ENCODE peak calls at places on chromosome 5, in nine cellular contexts. One of them, this sample, is unnamed.

GRCh38 chr5:87899109-87900100 is 369.2 kb downstream of the TMEM161B start:
- DNase-seq in ascending aorta: no peak
- DNase-seq in heart left ventricle: peak; percentile 67
- DNase-seq in tibial artery: no peak
- DNase-seq in PC-3: peak; percentile 70
- DNase-seq in heart right ventricle: peak; percentile 16
- DNase-seq in pancreas: no peak
- DNase-seq in IMR-90: no peak
- DNase-seq in psoas muscle: peak; percentile 73
- DNase-seq in this sample: no peak

GRCh38 chr5:88881566-88881965 is 1.4 kb downstream of the MEF2C start:
- DNase-seq in pancreas: no peak
- DNase-seq in tibial artery: no peak
- DNase-seq in psoas muscle: no peak
- DNase-seq in heart left ventricle: no peak
- DNase-seq in heart right ventricle: no peak
- DNase-seq in ascending aorta: no peak
- DNase-seq in PC-3: peak; percentile 35
- DNase-seq in IMR-90: peak; percentile 9
- DNase-seq in this sample: no peak

GRCh38 chr5:120454094-120454798 is 9.9 kb upstream of the PRR16 start:
- DNase-seq in PC-3: no peak
- DNase-seq in pancreas: no peak
- DNase-seq in ascending aorta: no peak
- DNase-seq in heart left ventricle: no peak
- DNase-seq in IMR-90: peak; percentile 83
- DNase-seq in psoas muscle: no peak
- DNase-seq in tibial artery: no peak
- DNase-seq in heart right ventricle: no peak
- DNase-seq in this sample: peak; percentile 71

GRCh38 chr5:136619556-136619955 is 254.2 kb upstream of the TRPC7 start:
- DNase-seq in IMR-90: no peak
- DNase-seq in heart right ventricle: no peak
- DNase-seq in PC-3: no peak
- DNase-seq in ascending aorta: no peak
- DNase-seq in pancreas: no peak
- DNase-seq in tibial artery: no peak
- DNase-seq in psoas muscle: no peak
- DNase-seq in heart left ventricle: no peak
- DNase-seq in this sample: no peak

GRCh38 chr5:57805170-57805569 is 322.6 kb upstream of the ACTBL2 start:
- DNase-seq in PC-3: no peak
- DNase-seq in heart right ventricle: no peak
- DNase-seq in ascending aorta: no peak
- DNase-seq in psoas muscle: no peak
- DNase-seq in pancreas: no peak
- DNase-seq in tibial artery: no peak
- DNase-seq in heart left ventricle: no peak
- DNase-seq in IMR-90: no peak
- DNase-seq in this sample: no peak

GRCh38 chr5:17020586-17021362 is 84.7 kb upstream of the MYO10 start:
- DNase-seq in IMR-90: peak; percentile 51
- DNase-seq in pancreas: no peak
- DNase-seq in ascending aorta: no peak
- DNase-seq in heart left ventricle: no peak
- DNase-seq in psoas muscle: no peak
- DNase-seq in PC-3: no peak
- DNase-seq in tibial artery: no peak
- DNase-seq in heart right ventricle: no peak
- DNase-seq in this sample: no peak

GRCh38 chr5:179060116-179061008 is at the start of gene ZNF354C:
- DNase-seq in PC-3: no peak
- DNase-seq in psoas muscle: peak; percentile 94
- DNase-seq in IMR-90: peak; percentile 87
- DNase-seq in heart right ventricle: peak; percentile 93
- DNase-seq in pancreas: peak; percentile 95
- DNase-seq in ascending aorta: peak; percentile 93
- DNase-seq in heart left ventricle: peak; percentile 94
- DNase-seq in tibial artery: peak; percentile 92
- DNase-seq in this sample: peak; percentile 89

GRCh38 chr5:17411436-17411835 is 86.6 kb upstream of the TAF11L2 start:
- DNase-seq in heart right ventricle: no peak
- DNase-seq in ascending aorta: no peak
- DNase-seq in PC-3: no peak
- DNase-seq in psoas muscle: no peak
- DNase-seq in heart left ventricle: no peak
- DNase-seq in IMR-90: peak; percentile 69
- DNase-seq in tibial artery: no peak
- DNase-seq in pancreas: no peak
- DNase-seq in this sample: no peak

GRCh38 chr5:74865293-74865798 is 841 bp downstream of the FAM169A start:
- DNase-seq in psoas muscle: no peak
- DNase-seq in IMR-90: no peak
- DNase-seq in heart left ventricle: no peak
- DNase-seq in tibial artery: no peak
- DNase-seq in ascending aorta: no peak
- DNase-seq in heart right ventricle: no peak
- DNase-seq in PC-3: peak; percentile 3
- DNase-seq in pancreas: no peak
- DNase-seq in this sample: no peak
- H3K27ac ChIP-seq in psoas muscle: no peak overlapping the region
- H3K27ac ChIP-seq in IMR-90: no peak overlapping the region
- H3K27ac ChIP-seq in heart left ventricle: no peak overlapping the region
- H3K27ac ChIP-seq in tibial artery: no peak overlapping the region
- H3K27ac ChIP-seq in ascending aorta: no peak overlapping the region
- H3K27ac ChIP-seq in heart right ventricle: no peak overlapping the region
- H3K27ac ChIP-seq in PC-3: no peak overlapping the region
- H3K27ac ChIP-seq in pancreas: no peak overlapping the region
- H3K27ac ChIP-seq in this sample: no peak overlapping the region

GRCh38 chr5:177490992-177491391 is 6.4 kb downstream of the PDLIM7 start:
- DNase-seq in pancreas: peak; percentile 69
- DNase-seq in heart left ventricle: no peak
- DNase-seq in IMR-90: no peak
- DNase-seq in ascending aorta: no peak
- DNase-seq in heart right ventricle: no peak
- DNase-seq in psoas muscle: no peak
- DNase-seq in PC-3: no peak
- DNase-seq in tibial artery: no peak
- DNase-seq in this sample: no peak
- H3K36me3 ChIP-seq in pancreas: no peaks in the 10 kb centered on the region
- H3K36me3 ChIP-seq in heart left ventricle: peaks cover 72% of the 10 kb centered on the region
- H3K36me3 ChIP-seq in IMR-90: peaks cover 81% of the 10 kb centered on the region
- H3K36me3 ChIP-seq in ascending aorta: peaks cover 79% of the 10 kb centered on the region
- H3K36me3 ChIP-seq in heart right ventricle: peaks cover 88% of the 10 kb centered on the region
- H3K36me3 ChIP-seq in psoas muscle: no peaks in the 10 kb centered on the region
- H3K36me3 ChIP-seq in PC-3: peaks cover 56% of the 10 kb centered on the region
- H3K36me3 ChIP-seq in tibial artery: peaks cover 67% of the 10 kb centered on the region
- H3K36me3 ChIP-seq in this sample: peaks cover 88% of the 10 kb centered on the region

DNA sequence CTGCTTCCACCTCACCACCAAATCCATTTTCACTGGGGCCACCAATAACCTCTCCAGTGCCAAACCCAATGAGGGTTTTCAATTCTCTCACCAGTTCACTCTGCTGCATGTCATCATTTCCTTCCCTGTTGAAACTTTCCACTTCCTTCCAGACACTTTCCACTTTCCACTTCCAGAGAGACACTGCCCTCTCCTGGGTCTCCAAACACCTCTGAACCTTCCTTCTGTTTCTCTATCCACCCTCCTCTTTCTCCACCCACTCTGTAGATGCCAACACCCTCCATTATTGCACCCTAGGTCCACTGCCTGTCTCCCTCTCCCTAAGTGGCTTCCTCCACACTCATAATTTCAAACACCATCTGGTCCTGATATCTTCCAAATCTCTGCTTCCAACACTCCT is 39.6 kb downstream of the PDE6A start:
- DNase-seq in tibial artery: no peak
- DNase-seq in PC-3: no peak
- DNase-seq in ascending aorta: no peak
- DNase-seq in IMR-90: no peak
- DNase-seq in heart right ventricle: no peak
- DNase-seq in pancreas: no peak
- DNase-seq in heart left ventricle: no peak
- DNase-seq in psoas muscle: no peak
- DNase-seq in this sample: no peak
- TF ChIP-seq CTCF in tibial artery: no peak
- TF ChIP-seq CTCF in PC-3: no peak
- TF ChIP-seq CTCF in ascending aorta: no peak
- TF ChIP-seq CTCF in IMR-90: no peak
- TF ChIP-seq CTCF in heart right ventricle: no peak
- TF ChIP-seq CTCF in pancreas: no peak
- TF ChIP-seq CTCF in heart left ventricle: no peak
- TF ChIP-seq CTCF in psoas muscle: no peak
- TF ChIP-seq CTCF in this sample: peak; percentile 11

DNA sequence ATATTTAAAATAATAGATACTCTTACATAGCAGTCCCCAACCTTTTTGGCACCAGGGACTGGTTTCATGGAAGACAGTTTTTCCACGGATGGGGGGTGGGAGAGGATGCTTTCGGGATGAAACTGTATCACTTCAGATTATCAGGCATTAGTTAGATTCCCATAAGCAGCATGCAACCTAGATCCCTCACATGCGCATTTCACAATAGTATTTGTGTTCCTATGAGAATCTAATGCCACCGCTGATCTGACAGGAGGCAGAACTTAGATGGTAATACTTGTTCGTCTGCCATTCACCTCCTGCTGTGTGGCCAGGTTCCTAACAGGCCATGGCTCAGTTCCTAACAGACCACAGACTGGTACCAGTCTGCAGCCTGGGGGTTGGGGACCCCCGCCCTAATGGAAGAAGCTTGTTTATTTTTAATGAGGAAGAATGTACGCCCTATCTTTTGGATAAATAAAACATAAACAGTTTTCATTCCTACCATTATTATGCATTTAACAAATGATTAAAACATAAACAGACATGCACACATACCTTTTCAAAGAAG is 187.7 kb downstream of the ZSWIM6 start:
- DNase-seq in ascending aorta: no peak
- DNase-seq in IMR-90: no peak
- DNase-seq in psoas muscle: no peak
- DNase-seq in heart right ventricle: no peak
- DNase-seq in tibial artery: no peak
- DNase-seq in PC-3: no peak
- DNase-seq in heart left ventricle: no peak
- DNase-seq in pancreas: no peak
- DNase-seq in this sample: no peak
- H3K27ac ChIP-seq in ascending aorta: no peak overlapping the region
- H3K27ac ChIP-seq in IMR-90: peak overlapping the region; percentile 7
- H3K27ac ChIP-seq in psoas muscle: no peak overlapping the region
- H3K27ac ChIP-seq in heart right ventricle: no peak overlapping the region
- H3K27ac ChIP-seq in tibial artery: no peak overlapping the region
- H3K27ac ChIP-seq in PC-3: no peak overlapping the region
- H3K27ac ChIP-seq in heart left ventricle: no peak overlapping the region
- H3K27ac ChIP-seq in pancreas: no peak overlapping the region
- H3K27ac ChIP-seq in this sample: no peak overlapping the region

DNA sequence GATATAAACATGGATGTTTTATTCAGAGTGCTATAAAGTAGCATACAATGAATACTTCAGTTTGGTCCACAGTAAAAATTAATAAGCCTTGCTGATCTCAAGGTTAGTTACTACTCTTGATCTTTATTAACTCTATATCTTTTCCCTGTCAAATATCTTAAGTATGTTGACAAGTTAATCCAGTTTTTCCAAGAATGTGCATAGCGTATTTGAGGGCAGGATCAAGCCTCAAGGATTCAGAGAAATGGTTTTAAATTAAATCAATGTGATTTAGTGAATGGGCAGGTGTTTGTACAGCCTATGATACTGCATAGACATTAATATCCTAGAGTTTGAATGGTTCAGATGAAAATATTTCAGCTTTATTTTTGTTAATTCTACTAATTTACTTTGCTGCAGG is 20.7 kb downstream of the MATR3 start:
- DNase-seq in heart left ventricle: no peak
- DNase-seq in PC-3: no peak
- DNase-seq in ascending aorta: no peak
- DNase-seq in tibial artery: no peak
- DNase-seq in IMR-90: no peak
- DNase-seq in heart right ventricle: no peak
- DNase-seq in psoas muscle: no peak
- DNase-seq in pancreas: no peak
- DNase-seq in this sample: no peak
- H3K36me3 ChIP-seq in heart left ventricle: peaks cover 54% of the 10 kb centered on the region
- H3K36me3 ChIP-seq in PC-3: peaks cover 47% of the 10 kb centered on the region
- H3K36me3 ChIP-seq in ascending aorta: peaks cover 44% of the 10 kb centered on the region
- H3K36me3 ChIP-seq in tibial artery: peaks cover 36% of the 10 kb centered on the region
- H3K36me3 ChIP-seq in IMR-90: peaks cover 32% of the 10 kb centered on the region
- H3K36me3 ChIP-seq in heart right ventricle: peaks cover 50% of the 10 kb centered on the region
- H3K36me3 ChIP-seq in psoas muscle: peaks cover 10% of the 10 kb centered on the region
- H3K36me3 ChIP-seq in pancreas: peaks cover 33% of the 10 kb centered on the region
- H3K36me3 ChIP-seq in this sample: peaks cover 33% of the 10 kb centered on the region

DNA sequence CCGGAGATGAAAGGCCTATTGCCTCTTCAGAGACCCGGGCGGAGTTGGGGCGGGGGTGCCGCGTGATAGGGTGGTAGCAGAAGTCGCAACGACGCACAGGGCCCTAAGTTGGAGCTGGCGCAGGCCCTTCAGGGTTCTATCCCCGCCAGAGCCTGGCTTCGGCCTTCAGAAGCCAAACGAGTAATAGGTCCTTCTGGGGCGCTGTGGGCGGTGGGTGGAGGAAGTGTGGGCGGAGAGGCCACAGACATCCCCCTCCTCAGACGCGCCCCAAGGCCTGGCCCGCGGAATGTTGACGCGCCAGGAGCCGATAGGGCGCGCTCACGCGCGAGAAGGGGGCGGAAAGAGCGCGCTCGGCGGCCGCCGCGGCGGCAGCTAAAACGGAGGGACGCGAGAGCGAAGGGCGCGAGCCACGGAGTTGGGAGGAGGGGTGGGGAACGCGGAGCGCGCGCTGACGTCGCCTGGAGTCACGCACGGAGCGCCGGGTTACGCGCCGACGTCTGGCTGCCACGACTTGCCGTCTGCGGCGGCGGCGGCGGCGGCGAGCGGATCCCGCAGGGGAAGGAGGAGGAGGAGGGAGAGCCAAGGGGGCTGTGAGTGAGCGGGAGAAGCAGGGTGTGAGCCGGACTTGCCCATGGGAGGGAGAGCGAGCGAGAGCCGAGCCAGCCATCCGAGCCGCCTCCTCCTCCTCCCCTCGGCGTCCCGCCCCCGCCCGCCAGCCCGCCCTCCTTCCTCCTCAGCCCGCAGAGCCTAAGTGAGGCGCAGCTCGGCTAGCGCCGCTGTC is 6.4 kb upstream of the PURA start:
- DNase-seq in ascending aorta: peak; percentile 94
- DNase-seq in pancreas: peak; percentile 97
- DNase-seq in IMR-90: peak; percentile 93
- DNase-seq in heart left ventricle: peak; percentile 95
- DNase-seq in tibial artery: peak; percentile 95
- DNase-seq in heart right ventricle: peak; percentile 95
- DNase-seq in PC-3: peak; percentile 93
- DNase-seq in psoas muscle: peak; percentile 97
- DNase-seq in this sample: peak; percentile 88
- TF ChIP-seq CTCF in ascending aorta: peak; percentile 37
- TF ChIP-seq CTCF in pancreas: no peak
- TF ChIP-seq CTCF in IMR-90: peak; percentile 29
- TF ChIP-seq CTCF in heart left ventricle: peak; percentile 52
- TF ChIP-seq CTCF in tibial artery: peak; percentile 25
- TF ChIP-seq CTCF in heart right ventricle: peak; percentile 50
- TF ChIP-seq CTCF in PC-3: peak; percentile 24
- TF ChIP-seq CTCF in psoas muscle: no peak
- TF ChIP-seq CTCF in this sample: peak; percentile 24

GRCh38 chr5:145937432-145938250 is 1.3 kb downstream of the SH3RF2 start:
- DNase-seq in tibial artery: no peak
- DNase-seq in heart left ventricle: no peak
- DNase-seq in PC-3: peak; percentile 82
- DNase-seq in ascending aorta: no peak
- DNase-seq in pancreas: peak; percentile 60
- DNase-seq in IMR-90: peak; percentile 51
- DNase-seq in heart right ventricle: no peak
- DNase-seq in psoas muscle: peak; percentile 58
- DNase-seq in this sample: no peak
- H3K27ac ChIP-seq in tibial artery: peak overlapping the region; percentile 57
- H3K27ac ChIP-seq in heart left ventricle: no peak overlapping the region
- H3K27ac ChIP-seq in PC-3: peak overlapping the region; percentile 70
- H3K27ac ChIP-seq in ascending aorta: peak overlapping the region; percentile 58
- H3K27ac ChIP-seq in pancreas: peak overlapping the region; percentile 33
- H3K27ac ChIP-seq in IMR-90: no peak overlapping the region
- H3K27ac ChIP-seq in heart right ventricle: peak overlapping the region; percentile 60
- H3K27ac ChIP-seq in psoas muscle: peak overlapping the region; percentile 68
- H3K27ac ChIP-seq in this sample: no peak overlapping the region